ENCODE peak calls at places on chromosomes 3 and 15, in nine cellular contexts. L is stomach; R is NB4; G is T-helper 2 cell; A is left lung; E is natural killer cell treated with Interleukin-12 subunit alpha and Interleukin-12 subunit beta and Interleukin-15 and Interleukin-18, amount 100 ng/mL, for 72 hours; T is OCI-LY7; O is Daoy; K is MG63. Z is an unnamed sample.

GRCh38 chr3:194908432-194908966 is 222.8 kb downstream of the FAM43A start:
- DNase-seq in L (no peak), R (no peak), G (no peak), A (no peak), E (no peak), T (no peak), O (no peak), K (no peak), Z (no peak)

GRCh38 chr3:32095431-32095830 is 11.0 kb upstream of the GPD1L start:
- DNase-seq in L (no peak), R (no peak), G (no peak), A (no peak), E (no peak), T (no peak), O (no peak), K (no peak), Z (no peak)

GRCh38 chr15:79358069-79358468 is 47.2 kb downstream of the TMED3 start:
- DNase-seq in L (no peak), R (no peak), G (no peak), A (no peak), E (no peak), T (no peak), O (no peak), K (no peak), Z (peak)

GRCh38 chr15:29871401-29871800 is 49.1 kb upstream of the TJP1 start:
- DNase-seq in L (no peak), R (no peak), G (no peak), A (no peak), E (no peak), T (no peak), O (no peak), K (no peak), Z (no peak)

GRCh38 chr15:43511012-43511885 is 6.2 kb upstream of the MAP1A start:
- DNase-seq in L (no peak), R (peak), G (no peak), A (no peak), E (no peak), T (peak), O (peak), K (no peak), Z (peak)

GRCh38 chr3:44429459-44429858 is 48.0 kb downstream of the ZNF445 start:
- DNase-seq in L (no peak), R (no peak), G (no peak), A (no peak), E (no peak), T (no peak), O (no peak), K (no peak), Z (no peak)

GRCh38 chr15:75677601-75678323 is 30.1 kb downstream of the SNX33 start:
- DNase-seq in L (no peak), R (peak), G (no peak), A (no peak), E (no peak), T (no peak), O (no peak), K (no peak), Z (no peak)

GRCh38 chr3:185049710-185050109 is 103.2 kb downstream of the C3orf70 start:
- DNase-seq in L (no peak), R (no peak), G (no peak), A (no peak), E (no peak), T (no peak), O (no peak), K (no peak), Z (no peak)

GRCh38 chr3:193843447-193844301 is 250.7 kb downstream of the OPA1 start:
- DNase-seq in L (peak), R (no peak), G (no peak), A (no peak), E (no peak), T (no peak), O (no peak), K (no peak), Z (no peak)

GRCh38 chr3:58521917-58522680 is 14.9 kb downstream of the ACOX2 start:
- DNase-seq in L (no peak), R (peak), G (no peak), A (no peak), E (no peak), T (no peak), O (no peak), K (no peak), Z (peak)

GRCh38 chr15:78034495-78035191 is 42.9 kb downstream of the TBC1D2B start:
- DNase-seq in L (peak), R (peak), G (peak), A (peak), E (peak), T (peak), O (peak), K (no peak), Z (no peak)

GRCh38 chr3:125602752-125603649 is 7.7 kb upstream of the OSBPL11 start:
- DNase-seq in L (no peak), R (no peak), G (no peak), A (no peak), E (no peak), T (no peak), O (peak), K (peak), Z (no peak)

GRCh38 chr15:98581715-98582114 is 66.6 kb upstream of the IGF1R start:
- DNase-seq in L (no peak), R (no peak), G (no peak), A (no peak), E (no peak), T (no peak), O (no peak), K (no peak), Z (no peak)

GRCh38 chr15:84772467-84772866 is 24.1 kb downstream of the ZNF592 start:
- DNase-seq in L (no peak), R (peak), G (no peak), A (no peak), E (no peak), T (no peak), O (no peak), K (no peak), Z (no peak)

GRCh38 chr3:16063603-16064002 is 110.9 kb upstream of the GALNT15 start:
- DNase-seq in L (no peak), R (no peak), G (no peak), A (no peak), E (no peak), T (no peak), O (no peak), K (no peak), Z (no peak)

GRCh38 chr3:160941885-160942494 is 163.2 kb downstream of the B3GALNT1 start:
- DNase-seq in L (peak), R (peak), G (peak), A (peak), E (peak), T (peak), O (peak), K (peak), Z (peak)

GRCh38 chr3:76129441-76129840 is 344.1 kb upstream of the ZNF717 start:
- DNase-seq in L (no peak), R (no peak), G (no peak), A (no peak), E (no peak), T (no peak), O (no peak), K (no peak), Z (no peak)

GRCh38 chr3:50089603-50089945 is 855 bp downstream of the RBM5 start:
- DNase-seq in L (no peak), R (peak), G (no peak), A (no peak), E (no peak), T (no peak), O (peak), K (peak), Z (peak)

GRCh38 chr3:74642876-74643275 is 28.4 kb upstream of the CNTN3 start:
- DNase-seq in L (no peak), R (no peak), G (no peak), A (no peak), E (no peak), T (no peak), O (no peak), K (no peak), Z (no peak)

GRCh38 chr15:89002281-89002761 is 85.9 kb upstream of the ABHD2 start:
- DNase-seq in L (no peak), R (peak), G (no peak), A (peak), E (peak), T (no peak), O (peak), K (peak), Z (peak)

GRCh38 chr3:158105124-158105709 is 1.0 kb downstream of the SHOX2 start:
- DNase-seq in L (no peak), R (no peak), G (no peak), A (no peak), E (no peak), T (no peak), O (peak), K (peak), Z (peak)

GRCh38 chr3:106820726-106821362 is 556.4 kb upstream of the CCDC54 start:
- DNase-seq in L (no peak), R (no peak), G (no peak), A (no peak), E (no peak), T (no peak), O (no peak), K (no peak), Z (no peak)

GRCh38 chr3:63343674-63344073 is 65.6 kb downstream of the SYNPR start:
- DNase-seq in L (peak), R (peak), G (no peak), A (peak), E (no peak), T (peak), O (peak), K (peak), Z (peak)

Z was measured in islet precursor cell.